ENCODE peak calls at places on chromosomes 12 and 14, in four cellular contexts. B is psoas muscle, Q is kidney epithelial cell, S is mesendoderm. D is an unnamed sample.

GRCh38 chr12:107242189-107242588 is 148.8 kb upstream of the CRY1 start:
- DNase-seq in B (no peak), Q (no peak), S (no peak), D (no peak)

GRCh38 chr12:67355428-67356385 is 86.5 kb downstream of the CAND1 start:
- DNase-seq in B (no peak), Q (no peak), S (peak; percentile 68), D (no peak)

GRCh38 chr12:78470354-78471195 is 394.0 kb upstream of the SYT1 start:
- DNase-seq in B (no peak), Q (peak; percentile 21), S (peak; percentile 68), D (no peak)

GRCh38 chr12:6950944-6951540 is at the start of gene PTPN6:
- DNase-seq in B (peak; percentile 81), Q (no peak), S (no peak), D (no peak)

GRCh38 chr14:103537175-103537990 is 8.4 kb downstream of the TRMT61A start:
- DNase-seq in B (no peak), Q (no peak), S (no peak), D (no peak)

GRCh38 chr12:27822076-27822712 is 42.2 kb upstream of the MANSC4 start:
- DNase-seq in B (no peak), Q (peak; percentile 69), S (no peak), D (no peak)

GRCh38 chr14:53888535-53889386 is 67.9 kb downstream of the BMP4 start:
- DNase-seq in B (no peak), Q (no peak), S (no peak), D (no peak)

GRCh38 chr14:80310950-80311349 is 99.6 kb upstream of the DIO2 start:
- DNase-seq in B (no peak), Q (no peak), S (no peak), D (no peak)

GRCh38 chr12:75825686-75826085 is 205.9 kb downstream of the PHLDA1 start:
- DNase-seq in B (no peak), Q (peak; percentile 90), S (no peak), D (no peak)

GRCh38 chr14:44896275-44897040 is 65.3 kb downstream of the KLHL28 start:
- DNase-seq in B (no peak), Q (no peak), S (no peak), D (no peak)

GRCh38 chr14:24372701-24373416 is 4.9 kb downstream of the NFATC4 start:
- DNase-seq in B (peak; percentile 63), Q (no peak), S (no peak), D (no peak)

GRCh38 chr14:95190346-95190840 is 33.1 kb upstream of the DICER1 start:
- DNase-seq in B (no peak), Q (no peak), S (no peak), D (no peak)

GRCh38 chr12:39807043-39807442 is 187.4 kb upstream of the ABCD2 start:
- DNase-seq in B (no peak), Q (no peak), S (peak; percentile 72), D (no peak)

GRCh38 chr14:66165337-66165736 is 320.8 kb upstream of the CCDC196 start:
- DNase-seq in B (no peak), Q (no peak), S (no peak), D (no peak)

GRCh38 chr14:66944872-66945271 is 244.4 kb upstream of the GARIN2 start:
- DNase-seq in B (no peak), Q (no peak), S (peak; percentile 78), D (no peak)

GRCh38 chr12:28035483-28035882 is 63.0 kb upstream of the PTHLH start:
- DNase-seq in B (no peak), Q (no peak), S (peak; percentile 29), D (no peak)

GRCh38 chr14:29650554-29651269 is 276.9 kb downstream of the PRKD1 start:
- DNase-seq in B (no peak), Q (no peak), S (no peak), D (no peak)

GRCh38 chr14:29653303-29653702 is 274.3 kb downstream of the PRKD1 start:
- DNase-seq in B (no peak), Q (no peak), S (no peak), D (no peak)

GRCh38 chr14:29652586-29652985 is 275.1 kb downstream of the PRKD1 start:
- DNase-seq in B (no peak), Q (no peak), S (no peak), D (no peak)

GRCh38 chr14:29649170-29649569 is 278.5 kb downstream of the PRKD1 start:
- DNase-seq in B (no peak), Q (no peak), S (no peak), D (no peak)

GRCh38 chr14:29654910-29655590 is 272.6 kb downstream of the PRKD1 start:
- DNase-seq in B (no peak), Q (no peak), S (no peak), D (no peak)
- H3K4me3 ChIP-seq in B (no peak overlapping the region), Q (no peak overlapping the region), S (no peak overlapping the region), D (no peak overlapping the region)

DNA sequence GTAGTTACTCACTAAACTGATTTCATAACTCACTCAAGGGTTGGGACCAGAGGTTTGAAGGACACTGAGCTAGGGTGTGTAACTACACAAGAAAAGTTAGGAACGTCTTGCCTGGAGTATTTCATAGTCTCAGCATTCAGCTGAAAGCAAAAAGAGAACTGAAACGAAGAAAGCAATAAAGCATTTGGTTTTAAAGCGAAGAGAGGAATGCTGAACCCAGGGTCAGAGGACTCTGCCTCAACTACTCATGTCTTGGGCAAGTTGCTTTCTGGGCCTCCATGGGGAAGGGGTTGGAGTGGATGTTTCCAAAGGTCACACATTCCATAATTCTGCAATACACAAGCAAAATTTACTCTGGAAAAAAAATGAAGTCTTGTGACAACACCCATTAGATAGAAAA is 1.4 kb downstream of the GNS start:
- DNase-seq in B (no peak), Q (no peak), S (no peak), D (no peak)
- H3K4me3 ChIP-seq in B (peak overlapping the region; percentile 90), Q (no peak overlapping the region), S (no peak overlapping the region), D (peak overlapping the region; percentile 13)

DNA sequence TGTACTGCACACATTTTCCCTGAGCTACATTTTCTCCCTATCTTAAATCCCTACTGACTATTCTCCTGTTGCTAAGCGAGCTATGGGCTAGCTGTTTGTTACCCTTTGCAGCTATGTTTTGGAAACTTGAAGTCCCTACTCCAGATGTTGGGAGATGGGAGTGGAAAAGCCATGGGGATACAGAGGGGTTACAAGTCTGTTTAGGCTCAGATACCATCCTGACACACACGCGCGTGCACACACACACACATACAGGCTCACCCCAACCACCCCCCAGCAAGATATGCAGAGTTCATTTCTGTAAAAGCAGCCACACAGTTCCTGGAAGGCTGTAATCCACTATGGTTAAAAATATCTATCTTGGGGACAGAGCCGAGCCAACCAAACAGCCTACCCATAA is 15.8 kb downstream of the ATP5MC2 start:
- DNase-seq in B (no peak), Q (no peak), S (no peak), D (no peak)
- H3K4me3 ChIP-seq in B (peak overlapping the region; percentile 32), Q (no peak overlapping the region), S (no peak overlapping the region), D (no peak overlapping the region)

GRCh38 chr14:85533821-85534271 is 3.9 kb downstream of the FLRT2 start:
- DNase-seq in B (peak; percentile 61), Q (no peak), S (peak; percentile 62), D (peak; percentile 32)

GRCh38 chr14:85531594-85532391 is 1.8 kb downstream of the FLRT2 start:
- DNase-seq in B (peak; percentile 79), Q (no peak), S (peak; percentile 91), D (peak; percentile 78)

GRCh38 chr14:85534435-85534834 is 4.5 kb downstream of the FLRT2 start:
- DNase-seq in B (peak; percentile 54), Q (no peak), S (no peak), D (no peak)

GRCh38 chr14:85532570-85532969 is 2.6 kb downstream of the FLRT2 start:
- DNase-seq in B (no peak), Q (no peak), S (no peak), D (no peak)

DNA sequence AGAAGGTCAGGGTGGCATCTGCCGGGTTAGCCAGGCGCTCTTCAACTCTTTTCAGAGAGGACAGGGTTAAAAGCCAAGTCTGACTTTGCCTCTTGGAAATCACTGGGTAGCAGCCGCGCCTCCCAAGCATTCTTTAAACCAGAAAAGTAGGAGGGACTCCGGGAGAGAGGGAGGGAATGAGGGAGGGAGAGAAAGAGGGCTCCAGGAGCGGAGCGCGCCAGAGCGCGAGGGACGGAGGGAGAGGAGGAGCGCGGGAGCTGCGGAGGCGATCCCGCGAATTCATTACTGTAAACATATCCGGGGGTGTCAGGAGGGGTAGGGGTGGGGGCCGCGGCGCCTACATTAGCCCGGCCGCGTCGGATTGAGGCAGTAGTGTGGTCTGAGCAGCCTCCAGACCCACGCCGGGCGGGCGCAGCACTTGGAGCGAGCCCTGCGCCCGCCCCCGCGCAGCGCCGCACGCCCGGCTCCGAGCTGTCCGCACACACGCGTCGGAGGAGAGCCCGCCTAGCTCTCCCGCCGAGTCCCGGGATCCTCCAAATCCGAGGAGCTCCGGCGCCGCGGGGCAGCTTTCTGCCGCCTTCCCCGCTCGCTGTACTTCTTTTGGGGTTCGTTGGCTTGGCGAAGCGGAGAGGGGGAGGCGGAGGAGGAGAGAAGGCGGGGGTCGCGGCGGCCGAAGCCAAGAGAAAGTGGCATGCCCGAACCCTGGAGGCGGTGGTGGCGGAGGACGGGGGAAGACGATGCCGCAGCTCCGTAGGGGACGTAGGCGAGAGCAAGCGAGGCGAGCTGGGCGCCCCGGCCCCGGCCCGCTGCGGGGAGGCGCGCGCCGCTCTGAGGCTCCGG is 3.3 kb downstream of the FLRT2 start:
- DNase-seq in B (peak; percentile 72), Q (no peak), S (peak; percentile 98), D (peak; percentile 47)
- H3K4me3 ChIP-seq in B (peak overlapping the region; percentile 77), Q (peak overlapping the region; percentile 58), S (peak overlapping the region; percentile 73), D (peak overlapping the region; percentile 61)

GRCh38 chr12:25054783-25055144 is 105.9 kb upstream of the BCAT1 start:
- DNase-seq in B (no peak), Q (no peak), S (no peak), D (no peak)
- H3K4me3 ChIP-seq in B (peak overlapping the region; percentile 45), Q (no peak overlapping the region), S (no peak overlapping the region), D (peak overlapping the region; percentile 34)

D was measured in pancreas.